ENCODE peak calls at places on chromosomes 5 and 9, in nine cellular contexts. D is NT2/D1; N is stimulated activated effector memory CD8-positive, alpha-beta T cell treated with anti-CD3 and anti-CD28 coated beads, Interleukin-12 subunit alpha, Interleukin-12 subunit beta, amount 100 ng/mL, for 72 hours; T is C1 segment of cervical spinal cord; J is T-cell; Z is MCF 10A; A is A172; M is NCI-H345; V is IMR-90. H is an unnamed sample.

GRCh38 chr5:1912951-1913565 is 30.3 kb upstream of the IRX4 start:
- DNase-seq in D (no peak), N (no peak), T (no peak), J (no peak), Z (no peak), A (no peak), M (no peak), V (no peak), H (no peak)

GRCh38 chr9:19155106-19155999 is 28.1 kb upstream of the PLIN2 start:
- DNase-seq in D (no peak), N (no peak), T (no peak), J (no peak), Z (no peak), A (no peak), M (peak), V (no peak), H (peak)

GRCh38 chr9:129006328-129007034 is 21.6 kb downstream of the SH3GLB2 start:
- DNase-seq in D (peak), N (no peak), T (peak), J (peak), Z (peak), A (peak), M (peak), V (peak), H (peak)

GRCh38 chr9:90053027-90053426 is 448.2 kb downstream of the GADD45G start:
- DNase-seq in D (peak), N (no peak), T (no peak), J (no peak), Z (peak), A (no peak), M (no peak), V (no peak), H (peak)

GRCh38 chr5:38347040-38347763 is 88.8 kb downstream of the EGFLAM start:
- DNase-seq in D (no peak), N (no peak), T (no peak), J (no peak), Z (peak), A (peak), M (no peak), V (no peak), H (peak)

GRCh38 chr9:14205463-14205862 is 108.5 kb downstream of the NFIB start:
- DNase-seq in D (no peak), N (no peak), T (no peak), J (no peak), Z (peak), A (peak), M (no peak), V (peak), H (peak)

GRCh38 chr9:35856882-35857281 is 13.3 kb downstream of the OR13J1 start:
- DNase-seq in D (no peak), N (no peak), T (no peak), J (no peak), Z (no peak), A (no peak), M (no peak), V (no peak), H (no peak)

GRCh38 chr9:127122176-127123151 is at the start of gene ANGPTL2:
- DNase-seq in D (peak), N (no peak), T (peak), J (no peak), Z (peak), A (peak), M (peak), V (peak), H (peak)

GRCh38 chr9:135166566-135166965 is 79.1 kb downstream of the OLFM1 start:
- DNase-seq in D (no peak), N (no peak), T (no peak), J (no peak), Z (no peak), A (peak), M (no peak), V (no peak), H (no peak)

H was measured in PC-3.